ENCODE peak calls at places on chromosomes 4 and X, in six cellular contexts. O, E, X, Q, N and Y are unnamed samples.

GRCh38 chr4:164212134-164212533 is 541.8 kb upstream of the SMIM31 start:
- DNase-seq in O (no peak), Q (peak; percentile 3), X (no peak), E (no peak), N (peak; percentile 56), Y (no peak)

GRCh38 chr4:100286601-100287000 is 96.3 kb upstream of the DDIT4L start:
- DNase-seq in E (peak; percentile 34), Q (no peak), O (no peak), N (no peak), X (no peak), Y (no peak)

GRCh38 chrX:10620121-10620699 is at the start of gene MID1:
- DNase-seq in O (peak; percentile 69), X (peak; percentile 87), N (peak; percentile 83), Q (peak; percentile 85), E (peak; percentile 77), Y (peak; percentile 84)

GRCh38 chrX:5449323-5449722 is 779.3 kb downstream of the NLGN4X start:
- DNase-seq in X (no peak), Q (no peak), O (no peak), E (no peak), N (no peak), Y (no peak)

GRCh38 chr4:145315828-145316227 is 135.4 kb upstream of the OTUD4 start:
- DNase-seq in X (peak; percentile 12), E (no peak), N (no peak), O (no peak), Q (no peak), Y (no peak)

GRCh38 chrX:71067727-71068051 is 445 bp downstream of the SNX12 start:
- DNase-seq in X (no peak), E (no peak), O (peak; percentile 2), Q (no peak), N (peak; percentile 6), Y (no peak)

GRCh38 chrX:88355252-88355651 is 391.8 kb upstream of the CPXCR1 start:
- DNase-seq in Q (no peak), E (no peak), X (no peak), O (no peak), N (peak; percentile 2), Y (no peak)

GRCh38 chrX:15749642-15750610 is 11.9 kb downstream of the CA5B start:
- DNase-seq in E (no peak), X (no peak), N (no peak), O (no peak), Q (no peak), Y (peak; percentile 30)

GRCh38 chr4:83255584-83255983 is 29.0 kb downstream of the COQ2 start:
- DNase-seq in X (peak; percentile 85), Q (peak; percentile 76), E (no peak), O (no peak), N (peak; percentile 89), Y (peak; percentile 86)

GRCh38 chr4:95758001-95758400 is 81.9 kb upstream of the PDHA2 start:
- DNase-seq in E (no peak), X (peak; percentile 18), Q (peak; percentile 32), N (no peak), O (no peak), Y (no peak)

GRCh38 chr4:141995051-141995450 is 358.7 kb downstream of the IL15 start:
- DNase-seq in O (no peak), N (no peak), X (no peak), Q (no peak), E (no peak), Y (no peak)

GRCh38 chrX:44872319-44872816 is 620 bp upstream of the KDM6A start:
- DNase-seq in E (peak; percentile 42), X (peak; percentile 25), N (peak; percentile 24), Q (peak; percentile 17), O (peak; percentile 47), Y (peak; percentile 42)

GRCh38 chr4:182916483-182917181 is 554 bp downstream of the DCTD start:
- DNase-seq in Q (peak; percentile 77), E (peak; percentile 53), O (no peak), X (peak; percentile 80), N (peak; percentile 38), Y (peak; percentile 71)